ENCODE peak calls at places on chromosomes 13 and 19, in four cellular contexts. N, U, O and T are unnamed samples.

GRCh38 chr13:47999973-48000372 is 1.1 kb downstream of the SUCLA2 start:
- DNase-seq in U (no peak), O (no peak), N (no peak), T (no peak)

GRCh38 chr13:99845136-99845874 is 126.3 kb downstream of the ZIC5 start:
- DNase-seq in O (no peak), N (no peak), U (no peak), T (no peak)

GRCh38 chr19:29532097-29532496 is 6.3 kb downstream of the VSTM2B start:
- DNase-seq in U (peak), N (no peak), O (no peak), T (peak)

GRCh38 chr13:73059460-73060250 is 850 bp downstream of the KLF5 start:
- DNase-seq in N (no peak), O (peak), U (peak), T (peak)

GRCh38 chr19:34713262-34713637 is 20.8 kb upstream of the ZNF181 start:
- DNase-seq in U (no peak), O (no peak), N (no peak), T (peak)

GRCh38 chr13:39603424-39603947 is 493 bp upstream of the LHFPL6 start:
- DNase-seq in O (peak), U (peak), N (no peak), T (peak)

GRCh38 chr19:46875657-46876056 is 14.9 kb downstream of the ARHGAP35 start:
- DNase-seq in O (no peak), N (no peak), U (no peak), T (no peak)

GRCh38 chr13:41007359-41008118 is 11.6 kb downstream of the ELF1 start:
- DNase-seq in U (no peak), N (no peak), O (peak), T (no peak)

GRCh38 chr13:20337894-20338551 is 105.9 kb upstream of the GJB6 start:
- DNase-seq in U (no peak), O (no peak), N (no peak), T (no peak)

GRCh38 chr13:98586400-98587144 is 9.7 kb upstream of the STK24 start:
- DNase-seq in U (no peak), O (no peak), N (no peak), T (no peak)

GRCh38 chr13:77379508-77379907 is 52.6 kb upstream of the MYCBP2 start:
- DNase-seq in O (no peak), N (no peak), U (no peak), T (no peak)

GRCh38 chr19:46388311-46389095 is 24.9 kb downstream of the CCDC8 start:
- DNase-seq in O (no peak), U (no peak), N (no peak), T (no peak)

GRCh38 chr19:13797870-13798269 is 2.6 kb downstream of the ZSWIM4 start:
- DNase-seq in N (no peak), U (no peak), O (peak), T (no peak)

GRCh38 chr13:38308736-38309135 is 40.9 kb upstream of the UFM1 start:
- DNase-seq in O (peak), U (no peak), N (no peak), T (no peak)

GRCh38 chr19:30034321-30034720 is 92.3 kb downstream of the URI1 start:
- DNase-seq in U (no peak), O (no peak), N (no peak), T (no peak)

GRCh38 chr13:113749956-113750355 is 9.1 kb upstream of the TMEM255B start:
- DNase-seq in U (no peak), N (no peak), O (no peak), T (no peak)

DNA sequence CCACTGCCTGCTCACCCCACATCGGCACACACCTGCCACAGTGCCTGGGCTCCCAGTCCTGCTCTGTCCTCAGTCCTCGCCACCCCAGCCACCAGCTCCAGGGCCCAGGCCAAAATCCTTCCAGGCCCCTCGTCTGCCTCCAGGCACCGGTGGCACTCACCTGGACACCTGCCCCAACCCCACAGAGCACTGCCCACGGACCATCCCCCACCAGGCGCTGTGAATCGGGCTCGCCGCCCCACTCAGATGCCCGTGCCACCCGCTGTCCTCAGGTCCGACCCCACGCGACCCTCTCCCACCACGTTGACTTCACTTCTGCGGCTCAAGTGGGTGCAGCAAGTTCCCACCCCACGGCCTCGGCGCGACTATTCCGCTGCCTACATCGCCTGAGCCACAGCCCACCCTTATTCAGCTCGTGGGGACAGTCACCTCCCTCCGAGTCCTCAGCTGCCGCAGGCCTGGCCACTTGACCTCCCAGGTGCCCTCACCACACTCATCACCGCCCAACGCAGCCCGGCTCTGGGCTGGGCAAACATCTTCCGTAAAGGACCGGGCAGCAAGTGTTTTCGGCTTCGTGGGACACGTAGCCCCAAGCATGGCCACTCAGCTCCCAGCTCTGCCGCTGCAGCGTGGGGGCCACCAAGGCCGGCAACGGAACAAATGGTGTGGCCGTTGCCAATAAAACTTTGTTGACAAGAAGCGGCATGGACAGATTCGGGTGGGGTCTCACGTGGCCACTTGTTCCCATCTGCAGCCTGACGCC is 5.7 kb downstream of the PIP5K1C start:
- DNase-seq in O (no peak), U (no peak), N (no peak), T (no peak)
- H3K27ac ChIP-seq in O (no peak), U (no peak), N (no peak), T (no peak)

GRCh38 chr13:55963934-55964333 is 1176.8 kb upstream of the PRR20A start:
- DNase-seq in N (no peak), U (no peak), O (no peak), T (no peak)
- H4K5ac ChIP-seq in N (no peak), U (no peak), O (no peak), T (no peak)

GRCh38 chr13:112071902-112072530 is 5.1 kb downstream of the SOX1 start:
- DNase-seq in N (no peak), O (no peak), U (no peak), T (no peak)

GRCh38 chr13:112073245-112074138 is 6.5 kb downstream of the SOX1 start:
- DNase-seq in N (no peak), U (peak), O (no peak), T (peak)

GRCh38 chr13:112071011-112071901 is 4.3 kb downstream of the SOX1 start:
- DNase-seq in O (no peak), N (no peak), U (no peak), T (no peak)

GRCh38 chr13:112074139-112074710 is 7.3 kb downstream of the SOX1 start:
- DNase-seq in N (no peak), O (no peak), U (no peak), T (no peak)

GRCh38 chr13:112072531-112073244 is 5.7 kb downstream of the SOX1 start:
- DNase-seq in U (peak), O (no peak), N (no peak), T (peak)
- H2BK5ac ChIP-seq in U (no peak), O (no peak), N (peak), T (no peak)

GRCh38 chr13:35812730-35813129 is 318.5 kb downstream of the DCLK1 start:
- DNase-seq in O (no peak), U (no peak), N (no peak), T (no peak)

GRCh38 chr13:35817642-35818576 is 313.3 kb downstream of the DCLK1 start:
- DNase-seq in U (no peak), N (no peak), O (no peak), T (no peak)

GRCh38 chr13:35818577-35819165 is 312.5 kb downstream of the DCLK1 start:
- DNase-seq in N (no peak), U (no peak), O (peak), T (peak)

GRCh38 chr13:35810286-35810685 is 320.9 kb downstream of the DCLK1 start:
- DNase-seq in N (no peak), O (no peak), U (no peak), T (no peak)

DNA sequence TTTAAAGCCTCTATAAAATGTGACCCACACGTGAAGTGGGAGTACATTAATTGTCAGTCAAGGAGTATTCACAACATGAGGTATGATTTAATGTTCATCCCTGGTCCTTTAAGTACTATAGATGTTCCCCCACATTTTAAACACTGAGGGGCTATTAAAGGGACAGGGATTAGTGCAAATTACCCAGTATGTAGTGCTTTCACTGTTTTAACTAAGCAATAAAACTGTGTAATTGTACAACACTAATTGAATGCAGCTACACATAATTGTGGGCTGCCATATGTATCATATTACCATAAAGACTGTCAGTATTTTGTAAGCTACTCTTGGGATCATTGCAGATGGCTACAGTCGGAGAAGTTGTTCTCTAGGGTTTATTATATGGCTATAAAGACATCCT is 316.6 kb downstream of the DCLK1 start:
- DNase-seq in N (no peak), U (no peak), O (no peak), T (no peak)
- H3K27ac ChIP-seq in N (no peak), U (no peak), O (no peak), T (no peak)

DNA sequence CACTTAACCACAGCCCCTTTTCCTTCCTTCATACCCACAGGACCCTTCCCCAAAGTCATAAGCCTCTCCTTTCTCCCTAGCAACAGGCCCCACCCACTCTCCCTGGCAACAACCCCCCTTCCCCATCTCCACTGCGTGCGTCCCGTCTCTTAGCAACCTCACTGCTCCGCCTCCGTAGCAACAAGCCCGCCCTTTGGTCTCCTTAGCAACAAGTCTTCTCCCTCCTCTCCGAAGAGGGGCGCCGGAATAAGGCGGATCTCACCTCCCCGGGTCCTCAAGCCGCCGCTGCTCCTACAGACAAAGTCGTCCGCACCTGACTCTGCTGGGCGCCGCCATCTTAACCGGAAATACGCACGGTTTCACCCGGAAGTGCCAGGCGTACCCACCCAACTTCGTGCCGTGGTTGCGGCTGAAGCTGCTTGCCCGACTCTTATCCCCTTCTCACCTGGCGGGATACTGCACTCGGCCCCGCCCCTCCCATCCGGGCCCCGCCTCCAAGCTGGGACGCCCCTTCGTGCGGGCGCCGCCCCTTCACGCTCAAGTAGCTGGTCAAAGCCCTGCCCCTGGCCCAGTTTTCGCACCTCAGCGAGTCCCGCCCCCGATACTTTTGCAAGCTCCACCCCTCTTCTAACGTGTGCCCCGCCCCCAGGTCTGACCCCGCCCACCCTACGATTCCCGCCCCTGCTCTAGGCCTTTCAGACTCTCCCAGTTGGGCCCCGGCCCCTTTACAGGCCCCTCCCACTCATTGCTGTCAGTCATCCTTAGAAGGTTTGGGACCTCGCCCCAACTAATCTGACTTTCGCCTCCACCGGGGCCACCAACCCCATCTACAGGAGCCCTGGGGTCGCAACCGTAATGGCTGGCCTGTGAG is at the start of gene HSPBP1:
- DNase-seq in O (peak), N (peak), U (peak), T (peak)
- H4K5ac ChIP-seq in O (peak), N (peak), U (no peak), T (no peak)

GRCh38 chr19:6458695-6459355 is 767 bp downstream of the SLC25A23 start:
- DNase-seq in O (no peak), U (no peak), N (no peak), T (no peak)
- H2BK5ac ChIP-seq in O (no peak), U (no peak), N (no peak), T (no peak)